ENCODE peak calls at places on chromosomes 1 and 21, in five cellular contexts. S is BE2C; Q is lung microvascular endothelial cell; J is activated T-cell treated with anti-CD3 and anti-CD28 coated beads for 24 hours; H is stimulated activated CD8-positive, alpha-beta memory T cell treated with anti-CD3 and anti-CD28 coated beads, Interleukin-7, amount 100 ng/mL, for 1 hour. B is an unnamed sample.

GRCh38 chr1:246795094-246795671 is 71.0 kb downstream of the SCCPDH start:
- DNase-seq in S (no peak), Q (no peak), J (no peak), H (no peak), B (no peak)

GRCh38 chr1:237031480-237031879 is 10.5 kb upstream of the RYR2 start:
- DNase-seq in S (no peak), Q (no peak), J (no peak), H (no peak), B (no peak)

GRCh38 chr1:192633533-192634258 is 2.3 kb upstream of the RGS13 start:
- DNase-seq in S (no peak), Q (no peak), J (no peak), H (no peak), B (no peak)

GRCh38 chr1:201432814-201433213 is 11.3 kb upstream of the TNNI1 start:
- DNase-seq in S (no peak), Q (no peak), J (no peak), H (no peak), B (no peak)

GRCh38 chr1:116972676-116973035 is 28.9 kb upstream of the CD101 start:
- DNase-seq in S (no peak), Q (no peak), J (no peak), H (no peak), B (no peak)

GRCh38 chr1:232837085-232837484 is 31.9 kb downstream of the MAP10 start:
- DNase-seq in S (no peak), Q (no peak), J (no peak), H (no peak), B (no peak)

GRCh38 chr1:184193451-184193850 is 141.9 kb downstream of the TSEN15 start:
- DNase-seq in S (no peak), Q (no peak), J (no peak), H (no peak), B (no peak)

GRCh38 chr1:48099011-48099550 is 101.9 kb upstream of the TRABD2B start:
- DNase-seq in S (no peak), Q (no peak), J (no peak), H (no peak), B (no peak)

GRCh38 chr1:116168277-116169032 is 57.3 kb downstream of the MAB21L3 start:
- DNase-seq in S (no peak), Q (peak; percentile 77), J (peak; percentile 81), H (peak; percentile 68), B (peak; percentile 10)

GRCh38 chr1:163824006-163824405 is 502.3 kb downstream of the NUF2 start:
- DNase-seq in S (no peak), Q (no peak), J (no peak), H (no peak), B (no peak)

GRCh38 chr1:226602186-226603029 is 53.8 kb downstream of the STUM start:
- DNase-seq in S (no peak), Q (peak; percentile 40), J (no peak), H (no peak), B (no peak)

GRCh38 chr1:175197536-175197935 is 5.0 kb upstream of the KIAA0040 start:
- DNase-seq in S (no peak), Q (peak; percentile 77), J (no peak), H (no peak), B (peak; percentile 59)

GRCh38 chr1:200923607-200924006 is 28.9 kb downstream of the INAVA start:
- DNase-seq in S (no peak), Q (no peak), J (no peak), H (no peak), B (no peak)

GRCh38 chr1:27528701-27529637 is 39.0 kb upstream of the WASF2 start:
- DNase-seq in S (no peak), Q (peak; percentile 27), J (no peak), H (no peak), B (no peak)

GRCh38 chr1:150061632-150062101 is 5.9 kb upstream of the VPS45 start:
- DNase-seq in S (no peak), Q (no peak), J (no peak), H (no peak), B (no peak)

GRCh38 chr1:169486281-169486904 is 649 bp upstream of the SLC19A2 start:
- DNase-seq in S (no peak), Q (peak; percentile 3), J (no peak), H (no peak), B (no peak)

GRCh38 chr1:201011616-201012015 is 11.9 kb downstream of the KIF21B start:
- DNase-seq in S (peak; percentile 61), Q (no peak), J (no peak), H (no peak), B (no peak)

GRCh38 chr1:204114606-204115005 is 37.2 kb downstream of the ETNK2 start:
- DNase-seq in S (no peak), Q (no peak), J (no peak), H (no peak), B (no peak)

GRCh38 chr1:182629674-182630073 is 25.5 kb upstream of the RGS16 start:
- DNase-seq in S (no peak), Q (no peak), J (peak; percentile 53), H (peak; percentile 24), B (no peak)

GRCh38 chr1:176801553-176802020 is 338.6 kb downstream of the PAPPA2 start:
- DNase-seq in S (no peak), Q (no peak), J (no peak), H (no peak), B (no peak)

GRCh38 chr21:37904879-37905278 is 11.4 kb downstream of the KCNJ6 start:
- DNase-seq in S (no peak), Q (no peak), J (no peak), H (no peak), B (no peak)

GRCh38 chr1:101077849-101078248 is 52.3 kb upstream of the DPH5 start:
- DNase-seq in S (no peak), Q (no peak), J (no peak), H (no peak), B (no peak)

GRCh38 chr21:38165466-38166213 is 91.2 kb upstream of the KCNJ15 start:
- DNase-seq in S (peak; percentile 3), Q (no peak), J (no peak), H (no peak), B (peak; percentile 13)

GRCh38 chr1:179314928-179315327 is 21.3 kb downstream of the SOAT1 start:
- DNase-seq in S (no peak), Q (no peak), J (no peak), H (no peak), B (no peak)

GRCh38 chr1:100423832-100424337 is 71.6 kb downstream of the CDC14A start:
- DNase-seq in S (no peak), Q (no peak), J (no peak), H (no peak), B (no peak)

GRCh38 chr1:109370712-109371270 is 26.9 kb downstream of the SORT1 start:
- DNase-seq in S (no peak), Q (no peak), J (no peak), H (no peak), B (no peak)

GRCh38 chr1:40049745-40050144 is 9.2 kb downstream of the CAP1 start:
- DNase-seq in S (no peak), Q (no peak), J (no peak), H (no peak), B (no peak)

GRCh38 chr1:214952648-214953047 is 129.9 kb upstream of the KCNK2 start:
- DNase-seq in S (no peak), Q (no peak), J (no peak), H (no peak), B (no peak)

GRCh38 chr1:201537966-201538617 is 835 bp upstream of the NAV1 start:
- DNase-seq in S (no peak), Q (no peak), J (no peak), H (no peak), B (no peak)

GRCh38 chr1:58515794-58516401 is 30.6 kb downstream of the OMA1 start:
- DNase-seq in S (peak; percentile 35), Q (peak; percentile 87), J (peak; percentile 20), H (no peak), B (peak; percentile 52)

GRCh38 chr1:159944623-159945455 is 574 bp downstream of the IGSF9 start:
- DNase-seq in S (no peak), Q (no peak), J (no peak), H (no peak), B (no peak)

GRCh38 chr21:27572681-27573080 is 605.8 kb upstream of the ADAMTS5 start:
- DNase-seq in S (no peak), Q (no peak), J (no peak), H (no peak), B (no peak)

GRCh38 chr1:46532498-46533178 is 18.8 kb downstream of the KNCN start:
- DNase-seq in S (peak; percentile 75), Q (peak; percentile 58), J (peak; percentile 60), H (peak; percentile 50), B (no peak)

GRCh38 chr1:24391882-24392603 is 21.5 kb downstream of the STPG1 start:
- DNase-seq in S (peak; percentile 51), Q (peak; percentile 84), J (peak; percentile 49), H (no peak), B (no peak)

GRCh38 chr1:226672217-226672838 is 66.8 kb downstream of the ITPKB start:
- DNase-seq in S (no peak), Q (no peak), J (no peak), H (no peak), B (no peak)

GRCh38 chr1:18239671-18240070 is 132.1 kb downstream of the IGSF21 start:
- DNase-seq in S (no peak), Q (no peak), J (no peak), H (no peak), B (no peak)